ENCODE peak calls at places on chromosomes 2 and 18, in seven cellular contexts. Q is tibial nerve, B is astrocyte of the spinal cord, S is H9, Z is cardiac muscle cell, F is A549, C is mammary epithelial cell. Y is an unnamed sample.

GRCh38 chr2:217505303-217505702 is 497.5 kb downstream of the TNS1 start:
- DNase-seq in Q (no peak), B (no peak), S (no peak), Z (no peak), F (no peak), C (no peak), Y (no peak)

GRCh38 chr2:26241928-26242436 is 2.5 kb downstream of the HADHA start:
- DNase-seq in Q (no peak), B (no peak), S (no peak), Z (no peak), F (no peak), C (no peak), Y (no peak)

GRCh38 chr2:234998404-234999211 is 46.8 kb downstream of the SH3BP4 start:
- DNase-seq in Q (no peak), B (no peak), S (no peak), Z (no peak), F (no peak), C (no peak), Y (no peak)

GRCh38 chr2:23706613-23707078 is 220.3 kb downstream of the ATAD2B start:
- DNase-seq in Q (no peak), B (no peak), S (no peak), Z (no peak), F (no peak), C (no peak), Y (no peak)

GRCh38 chr18:58190842-58191530 is 147.0 kb downstream of the NEDD4L start:
- DNase-seq in Q (no peak), B (no peak), S (no peak), Z (no peak), F (no peak), C (no peak), Y (no peak)

GRCh38 chr2:96100893-96101304 is 15.5 kb downstream of the ADRA2B start:
- DNase-seq in Q (no peak), B (no peak), S (no peak), Z (no peak), F (no peak), C (no peak), Y (no peak)

GRCh38 chr2:176001281-176001902 is 675 bp downstream of the LNPK start:
- DNase-seq in Q (no peak), B (peak; percentile 58), S (no peak), Z (peak; percentile 44), F (peak; percentile 6), C (peak; percentile 67), Y (peak; percentile 8)

GRCh38 chr2:210635257-210635656 is 78.9 kb downstream of the CPS1 start:
- DNase-seq in Q (no peak), B (no peak), S (no peak), Z (no peak), F (no peak), C (no peak), Y (no peak)

GRCh38 chr2:14803994-14804393 is 171.5 kb downstream of the LRATD1 start:
- DNase-seq in Q (no peak), B (no peak), S (no peak), Z (no peak), F (no peak), C (no peak), Y (no peak)

GRCh38 chr2:43226955-43227829 is 786 bp upstream of the ZFP36L2 start:
- DNase-seq in Q (peak; percentile 91), B (peak; percentile 82), S (peak; percentile 77), Z (peak; percentile 93), F (peak; percentile 87), C (peak; percentile 76), Y (peak; percentile 87)

GRCh38 chr2:122203523-122203922 is 448.1 kb downstream of the TSN start:
- DNase-seq in Q (no peak), B (peak; percentile 73), S (no peak), Z (peak; percentile 95), F (no peak), C (peak; percentile 54), Y (no peak)
- TF ChIP-seq CTCF in Q (no peak), B (no peak), S (no peak), Z (peak; percentile 32), F (no peak), C (peak; percentile 26), Y (no peak)

GRCh38 chr2:188983427-188984101 is 9.4 kb downstream of the COL3A1 start:
- DNase-seq in Q (no peak), B (peak; percentile 68), S (no peak), Z (peak; percentile 77), F (no peak), C (no peak), Y (no peak)
- TF ChIP-seq CTCF in Q (peak; percentile 46), B (peak; percentile 51), S (peak; percentile 65), Z (peak; percentile 57), F (no peak), C (peak; percentile 39), Y (no peak)

GRCh38 chr18:41532344-41533086 is 422.5 kb upstream of the PIK3C3 start:
- DNase-seq in Q (no peak), B (peak; percentile 1), S (no peak), Z (peak; percentile 46), F (no peak), C (no peak), Y (no peak)
- TF ChIP-seq CTCF in Q (no peak), B (peak; percentile 15), S (peak; percentile 63), Z (peak; percentile 37), F (no peak), C (peak; percentile 26), Y (peak; percentile 22)

GRCh38 chr2:148967484-148967883 is 71.0 kb upstream of the LYPD6B start:
- DNase-seq in Q (no peak), B (no peak), S (no peak), Z (peak; percentile 39), F (no peak), C (no peak), Y (no peak)
- TF ChIP-seq CTCF in Q (no peak), B (peak; percentile 17), S (no peak), Z (no peak), F (no peak), C (peak; percentile 19), Y (no peak)

GRCh38 chr2:69026026-69026425 is 13.0 kb downstream of the ANTXR1 start:
- DNase-seq in Q (no peak), B (peak; percentile 41), S (peak; percentile 43), Z (peak; percentile 67), F (no peak), C (peak; percentile 54), Y (peak; percentile 66)
- TF ChIP-seq CTCF in Q (peak; percentile 39), B (peak; percentile 47), S (peak; percentile 77), Z (peak; percentile 51), F (peak; percentile 50), C (peak; percentile 71), Y (peak; percentile 57)

GRCh38 chr2:211879323-211879722 is 659.3 kb downstream of the ERBB4 start:
- DNase-seq in Q (no peak), B (no peak), S (no peak), Z (peak; percentile 0), F (no peak), C (no peak), Y (peak; percentile 4)
- TF ChIP-seq CTCF in Q (no peak), B (peak; percentile 40), S (peak; percentile 54), Z (no peak), F (no peak), C (peak; percentile 54), Y (no peak)